ENCODE peak calls at places on chromosomes 7 and 10, in eight cellular contexts. S is activated CD8-positive, alpha-beta memory T cell treated with anti-CD3 and anti-CD28 coated beads for 48 hours; G is nucleus accumbens; U is ELR; R is heart left ventricle; H is stimulated activated CD4-positive, alpha-beta T cell treated with anti-CD3 and anti-CD28 coated beads, Interleukin-1b, Interleukin-23, amount 100 ng/mL, for 24 hours; B is CD8-positive, alpha-beta T cell; M is germinal center. C is an unnamed sample.

GRCh38 chr10:23918839-23919238 is 290.1 kb upstream of the KIAA1217 start:
- DNase-seq in S (no peak), G (no peak), U (peak), R (no peak), H (no peak), B (no peak), M (no peak), C (no peak)

GRCh38 chr10:122121059-122121458 is 132.1 kb downstream of the TACC2 start:
- DNase-seq in S (no peak), G (no peak), U (no peak), R (no peak), H (no peak), B (no peak), M (no peak), C (no peak)

GRCh38 chr7:116588641-116589594 is 64.1 kb downstream of the CAV1 start:
- DNase-seq in S (no peak), G (no peak), U (peak), R (no peak), H (no peak), B (no peak), M (peak), C (no peak)

GRCh38 chr7:158275711-158276413 is 311.8 kb downstream of the PTPRN2 start:
- DNase-seq in S (no peak), G (no peak), U (no peak), R (peak), H (no peak), B (no peak), M (no peak), C (no peak)

GRCh38 chr10:91813251-91813650 is 15.0 kb downstream of the TNKS2 start:
- DNase-seq in S (no peak), G (no peak), U (no peak), R (no peak), H (no peak), B (no peak), M (no peak), C (no peak)

GRCh38 chr7:141231018-141231792 is 157.3 kb downstream of the TMEM178B start:
- DNase-seq in S (no peak), G (peak), U (peak), R (peak), H (no peak), B (no peak), M (no peak), C (no peak)

GRCh38 chr10:71963756-71964668 is at the start of gene CHST3:
- DNase-seq in S (no peak), G (peak), U (peak), R (peak), H (no peak), B (no peak), M (no peak), C (peak)

GRCh38 chr10:68099736-68100135 is 9.6 kb upstream of the MYPN start:
- DNase-seq in S (no peak), G (no peak), U (peak), R (no peak), H (no peak), B (no peak), M (no peak), C (no peak)